ENCODE peak calls at places on chromosomes 7 and 10, in five cellular contexts. J, V, S, C and H are unnamed samples.

GRCh38 chr7:136523581-136523980 is 344.9 kb upstream of the CHRM2 start:
- DNase-seq in V (no peak), S (no peak), J (peak; percentile 63), C (no peak), H (no peak)

GRCh38 chr10:127055263-127055662 is 141.1 kb downstream of the INSYN2A start:
- DNase-seq in C (no peak), J (no peak), V (no peak), S (no peak), H (no peak)

GRCh38 chr10:122515022-122515424 is 45.5 kb upstream of the DMBT1 start:
- DNase-seq in C (no peak), S (no peak), V (no peak), J (no peak), H (no peak)

GRCh38 chr7:92925876-92926696 is 89.7 kb upstream of the CDK6 start:
- DNase-seq in S (peak; percentile 75), V (peak; percentile 65), C (no peak), J (no peak), H (no peak)

GRCh38 chr7:158838238-158838637 is 8.9 kb upstream of the ESYT2 start:
- DNase-seq in S (no peak), V (no peak), C (no peak), J (no peak), H (no peak)

GRCh38 chr7:129540340-129540739 is 38.0 kb downstream of the SMKR1 start:
- DNase-seq in S (no peak), C (no peak), V (no peak), J (no peak), H (no peak)

GRCh38 chr7:106056513-106057203 is 55.5 kb downstream of the SYPL1 start:
- DNase-seq in S (peak; percentile 77), C (peak; percentile 70), J (peak; percentile 87), V (peak; percentile 71), H (peak; percentile 64)

GRCh38 chr10:102643346-102644065 is 773 bp upstream of the TRIM8 start:
- DNase-seq in J (peak; percentile 89), S (peak; percentile 76), V (peak; percentile 72), C (peak; percentile 63), H (no peak)

GRCh38 chr7:31059551-31059950 is 7.4 kb downstream of the ADCYAP1R1 start:
- DNase-seq in C (no peak), V (peak; percentile 80), J (no peak), S (no peak), H (no peak)

GRCh38 chr7:136585954-136586670 is 282.3 kb upstream of the CHRM2 start:
- DNase-seq in S (no peak), V (no peak), J (peak; percentile 0), C (no peak), H (no peak)

GRCh38 chr10:132992433-132993215 is 50.3 kb upstream of the CFAP46 start:
- DNase-seq in C (no peak), J (no peak), S (no peak), V (no peak), H (no peak)

GRCh38 chr10:120715214-120715613 is 135.9 kb upstream of the WDR11 start:
- DNase-seq in S (no peak), J (no peak), V (no peak), C (no peak), H (no peak)

GRCh38 chr10:32377458-32378370 is 30.8 kb upstream of the EPC1 start:
- DNase-seq in J (peak; percentile 77), C (no peak), V (no peak), S (peak; percentile 64), H (no peak)

GRCh38 chr10:131735577-131735976 is 165.2 kb upstream of the PPP2R2D start:
- DNase-seq in C (no peak), V (no peak), J (no peak), S (no peak), H (no peak)

GRCh38 chr7:101410743-101411476 is 48.2 kb downstream of the COL26A1 start:
- DNase-seq in V (peak; percentile 95), S (peak; percentile 9), C (no peak), J (peak; percentile 63), H (peak; percentile 96)

GRCh38 chr10:101072923-101073322 is 11.1 kb downstream of the KAZALD1 start:
- DNase-seq in J (no peak), V (no peak), S (no peak), C (no peak), H (no peak)

GRCh38 chr10:101073631-101074030 is 11.8 kb downstream of the KAZALD1 start:
- DNase-seq in S (no peak), J (no peak), C (no peak), V (no peak), H (no peak)

GRCh38 chr10:101079874-101080273 is 18.1 kb downstream of the KAZALD1 start:
- DNase-seq in V (no peak), J (no peak), S (no peak), C (no peak), H (no peak)

GRCh38 chr10:101075775-101076174 is 14.0 kb downstream of the KAZALD1 start:
- DNase-seq in V (no peak), J (no peak), C (no peak), S (no peak), H (no peak)

GRCh38 chr10:101076630-101077029 is 14.8 kb downstream of the KAZALD1 start:
- DNase-seq in C (no peak), S (no peak), V (no peak), J (no peak), H (no peak)
- H3K27me3 ChIP-seq in C (no peaks in the 10 kb centered on the region), S (peaks cover 46% of the 10 kb centered on the region), V (peaks cover 51% of the 10 kb centered on the region), J (peaks cover 43% of the 10 kb centered on the region), H (peaks cover 14% of the 10 kb centered on the region)

GRCh38 chr7:73427902-73428696 is 5.5 kb upstream of the FZD9 start:
- DNase-seq in C (no peak), J (no peak), V (no peak), S (no peak), H (no peak)

GRCh38 chr7:73431041-73431835 is 2.3 kb upstream of the FZD9 start:
- DNase-seq in S (no peak), C (no peak), V (no peak), J (no peak), H (no peak)

GRCh38 chr7:73429218-73429617 is 4.4 kb upstream of the FZD9 start:
- DNase-seq in J (peak; percentile 33), V (peak; percentile 81), S (no peak), C (no peak), H (no peak)

GRCh38 chr7:73429622-73430505 is 3.7 kb upstream of the FZD9 start:
- DNase-seq in S (no peak), V (no peak), J (no peak), C (no peak), H (no peak)

GRCh38 chr7:73428697-73429005 is 4.9 kb upstream of the FZD9 start:
- DNase-seq in J (no peak), S (no peak), V (no peak), C (no peak), H (no peak)
- H3K4me3 ChIP-seq in J (no peak overlapping the region), S (no peak overlapping the region), V (peak overlapping the region; percentile 46), C (no peak overlapping the region), H (no peak overlapping the region)

GRCh38 chr10:93788413-93789208 is 30.9 kb downstream of the LGI1 start:
- DNase-seq in J (no peak), S (no peak), C (no peak), V (no peak), H (no peak)
- H3K27me3 ChIP-seq in J (peaks cover 19% of the 10 kb centered on the region), S (peaks cover 2% of the 10 kb centered on the region), C (no peaks in the 10 kb centered on the region), V (no peaks in the 10 kb centered on the region), H (no peaks in the 10 kb centered on the region)

GRCh38 chr7:94367940-94368339 is 26.8 kb upstream of the COL1A2 start:
- DNase-seq in C (no peak), V (no peak), J (peak; percentile 81), S (peak; percentile 75), H (no peak)

GRCh38 chr7:94366827-94367226 is 27.9 kb upstream of the COL1A2 start:
- DNase-seq in S (no peak), C (no peak), V (no peak), J (peak; percentile 18), H (no peak)

GRCh38 chr7:94366163-94366562 is 28.5 kb upstream of the COL1A2 start:
- DNase-seq in J (no peak), C (no peak), V (no peak), S (no peak), H (no peak)

GRCh38 chr7:94364816-94365215 is 29.9 kb upstream of the COL1A2 start:
- DNase-seq in C (no peak), V (no peak), J (peak; percentile 68), S (no peak), H (no peak)

DNA sequence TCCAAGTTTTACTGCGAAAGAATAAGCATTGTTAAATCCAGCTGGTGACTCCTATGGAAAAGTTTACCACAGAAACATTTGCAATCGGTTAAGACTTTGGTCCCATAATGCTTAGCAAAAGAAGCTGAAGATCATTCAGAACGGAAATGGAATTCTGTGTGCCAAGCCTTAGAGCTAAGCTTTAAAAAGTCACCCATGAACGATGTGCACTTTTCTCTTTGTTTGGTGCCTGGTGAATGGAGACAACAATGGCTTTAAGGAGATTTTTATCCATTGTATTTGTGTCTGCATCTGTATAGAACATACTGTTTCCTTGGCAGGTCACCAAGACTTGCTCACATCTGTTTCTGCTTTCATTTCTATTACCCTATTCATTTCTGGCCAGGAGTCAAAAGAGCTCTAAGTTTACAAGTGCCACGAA is 26.3 kb upstream of the COL1A2 start:
- DNase-seq in V (no peak), C (no peak), S (peak; percentile 96), J (peak; percentile 95), H (no peak)
- H3K4me3 ChIP-seq in V (no peak overlapping the region), C (no peak overlapping the region), S (no peak overlapping the region), J (peak overlapping the region; percentile 66), H (no peak overlapping the region)

GRCh38 chr7:27116019-27116411 is 13.5 kb upstream of the HOXA2 start:
- DNase-seq in S (peak; percentile 30), J (no peak), V (peak; percentile 45), C (no peak), H (no peak)
- H3K27me3 ChIP-seq in S (no peaks in the 10 kb centered on the region), J (no peaks in the 10 kb centered on the region), V (peaks cover 98% of the 10 kb centered on the region), C (no peaks in the 10 kb centered on the region), H (peaks cover 95% of the 10 kb centered on the region)